ENCODE peak calls at places on chromosomes 4 and X, in five cellular contexts. One of them, this sample, is unnamed. For H3K4me1, the result is how much of the 10 kb centered on the place peaks cover.

GRCh38 chr4:89939994-89940393 is 45.3 kb downstream of the MMRN1 start:
- DNase-seq in right cardiac atrium: peak
- DNase-seq in H9: no peak
- DNase-seq in IMR-90: no peak
- DNase-seq in neural progenitor cell: no peak
- DNase-seq in this sample: no peak

GRCh38 chr4:158991534-158992155 is 111.2 kb upstream of the RAPGEF2 start:
- DNase-seq in right cardiac atrium: no peak
- DNase-seq in H9: no peak
- DNase-seq in IMR-90: no peak
- DNase-seq in neural progenitor cell: no peak
- DNase-seq in this sample: no peak

GRCh38 chr4:2045518-2045951 is 13.6 kb upstream of the NAT8L start:
- DNase-seq in right cardiac atrium: no peak
- DNase-seq in H9: no peak
- DNase-seq in IMR-90: no peak
- DNase-seq in neural progenitor cell: no peak
- DNase-seq in this sample: peak

GRCh38 chr4:74032064-74032463 is 6.4 kb downstream of the CXCL3 start:
- DNase-seq in right cardiac atrium: no peak
- DNase-seq in H9: no peak
- DNase-seq in IMR-90: peak
- DNase-seq in neural progenitor cell: no peak
- DNase-seq in this sample: no peak

GRCh38 chr4:151979835-151980234 is 219.0 kb upstream of the GATB start:
- DNase-seq in right cardiac atrium: no peak
- DNase-seq in H9: no peak
- DNase-seq in IMR-90: no peak
- DNase-seq in neural progenitor cell: no peak
- DNase-seq in this sample: no peak

GRCh38 chrX:47540754-47541538 is 20.1 kb upstream of the ARAF start:
- DNase-seq in right cardiac atrium: peak
- DNase-seq in H9: peak
- DNase-seq in IMR-90: peak
- DNase-seq in neural progenitor cell: peak
- DNase-seq in this sample: peak

GRCh38 chr4:14726441-14727405 is 275.6 kb upstream of the CPEB2 start:
- DNase-seq in right cardiac atrium: no peak
- DNase-seq in H9: peak
- DNase-seq in IMR-90: peak
- DNase-seq in neural progenitor cell: no peak
- DNase-seq in this sample: peak

GRCh38 chr4:127776620-127777019 is 5.5 kb upstream of the HSPA4L start:
- DNase-seq in right cardiac atrium: no peak
- DNase-seq in H9: no peak
- DNase-seq in IMR-90: no peak
- DNase-seq in neural progenitor cell: no peak
- DNase-seq in this sample: no peak

GRCh38 chrX:68724531-68725020 is 77.1 kb downstream of the STARD8 start:
- DNase-seq in right cardiac atrium: no peak
- DNase-seq in H9: no peak
- DNase-seq in IMR-90: no peak
- DNase-seq in neural progenitor cell: no peak
- DNase-seq in this sample: no peak

GRCh38 chrX:14899607-14900006 is 26.4 kb downstream of the MOSPD2 start:
- DNase-seq in right cardiac atrium: no peak
- DNase-seq in H9: no peak
- DNase-seq in IMR-90: peak
- DNase-seq in neural progenitor cell: no peak
- DNase-seq in this sample: no peak

GRCh38 chr4:85084371-85085170 is 118.1 kb upstream of the WDFY3 start:
- DNase-seq in right cardiac atrium: no peak
- DNase-seq in H9: no peak
- DNase-seq in IMR-90: peak
- DNase-seq in neural progenitor cell: peak
- DNase-seq in this sample: no peak

GRCh38 chr4:147682755-147683154 is 1.2 kb downstream of the PRMT9 start:
- DNase-seq in right cardiac atrium: no peak
- DNase-seq in H9: no peak
- DNase-seq in IMR-90: peak
- DNase-seq in neural progenitor cell: no peak
- DNase-seq in this sample: no peak

GRCh38 chr4:140861359-140862181 is 105.4 kb upstream of the TBC1D9 start:
- DNase-seq in right cardiac atrium: peak
- DNase-seq in H9: peak
- DNase-seq in IMR-90: peak
- DNase-seq in neural progenitor cell: peak
- DNase-seq in this sample: peak

GRCh38 chrX:153438522-153438921 is 7.3 kb downstream of the TREX2 start:
- DNase-seq in right cardiac atrium: no peak
- DNase-seq in H9: no peak
- DNase-seq in IMR-90: peak
- DNase-seq in neural progenitor cell: peak
- DNase-seq in this sample: no peak

GRCh38 chrX:2313864-2314646 is 186.7 kb downstream of the DHRSX start:
- DNase-seq in right cardiac atrium: no peak
- DNase-seq in H9: no peak
- DNase-seq in IMR-90: no peak
- DNase-seq in neural progenitor cell: no peak
- DNase-seq in this sample: no peak

GRCh38 chr4:2126309-2127043 is 67.3 kb downstream of the NAT8L start:
- DNase-seq in right cardiac atrium: no peak
- DNase-seq in H9: no peak
- DNase-seq in IMR-90: no peak
- DNase-seq in neural progenitor cell: no peak
- DNase-seq in this sample: no peak

GRCh38 chr4:2931765-2932560 is 31.2 kb downstream of the NOP14 start:
- DNase-seq in right cardiac atrium: peak
- DNase-seq in H9: peak
- DNase-seq in IMR-90: no peak
- DNase-seq in neural progenitor cell: no peak
- DNase-seq in this sample: peak

GRCh38 chrX:113400193-113400704 is 559.6 kb upstream of the AMOT start:
- DNase-seq in right cardiac atrium: no peak
- DNase-seq in H9: peak
- DNase-seq in IMR-90: no peak
- DNase-seq in neural progenitor cell: peak
- DNase-seq in this sample: no peak

DNA sequence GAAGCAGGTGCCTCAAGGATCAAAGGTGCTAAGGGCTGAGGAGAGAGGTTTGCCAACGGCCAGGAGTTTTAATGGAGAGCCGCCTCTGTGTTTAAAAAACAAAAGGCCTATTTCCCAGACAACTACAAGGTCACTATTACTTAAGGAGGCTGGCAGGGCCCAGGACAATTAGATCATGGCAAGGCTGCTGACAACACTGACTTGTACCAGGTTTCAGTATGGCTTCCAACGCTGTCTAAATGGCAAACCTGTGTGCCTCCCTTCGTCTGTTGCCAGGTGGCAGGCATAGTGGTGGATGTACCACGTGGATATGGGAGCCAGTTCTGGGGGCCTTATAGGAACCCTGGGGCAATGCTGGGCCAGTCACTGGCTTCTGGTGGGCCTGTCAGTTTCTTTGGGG is 41.0 kb downstream of the NSG1 start:
- DNase-seq in right cardiac atrium: no peak
- DNase-seq in H9: no peak
- DNase-seq in IMR-90: no peak
- DNase-seq in neural progenitor cell: no peak
- DNase-seq in this sample: no peak
- H3K4me1 ChIP-seq in right cardiac atrium: under half
- H3K4me1 ChIP-seq in H9: under half
- H3K4me1 ChIP-seq in IMR-90: under half
- H3K4me1 ChIP-seq in neural progenitor cell: under half
- H3K4me1 ChIP-seq in this sample: under half

DNA sequence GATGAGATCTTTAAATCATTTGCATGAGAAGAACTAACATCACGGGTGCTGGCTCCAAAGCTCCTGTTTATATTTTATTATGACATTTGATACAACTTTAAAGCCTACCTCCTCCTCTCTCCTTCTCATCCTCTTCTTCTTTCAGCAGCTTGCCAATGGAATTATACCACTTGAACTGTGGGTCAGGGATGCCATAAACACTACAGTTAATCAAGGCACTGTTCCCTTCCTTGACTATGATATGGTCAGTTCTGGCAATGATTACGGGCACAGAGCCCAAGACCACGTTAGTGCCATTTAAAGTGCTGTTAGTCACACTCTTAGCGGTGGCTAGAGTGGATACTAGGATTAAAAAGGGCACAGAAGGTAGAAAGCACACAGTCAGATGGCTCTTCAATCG is 20.7 kb downstream of the MFAP3L start:
- DNase-seq in right cardiac atrium: peak
- DNase-seq in H9: no peak
- DNase-seq in IMR-90: no peak
- DNase-seq in neural progenitor cell: no peak
- DNase-seq in this sample: no peak
- H3K27ac ChIP-seq in right cardiac atrium: no peak
- H3K27ac ChIP-seq in H9: no peak
- H3K27ac ChIP-seq in IMR-90: no peak
- H3K27ac ChIP-seq in neural progenitor cell: peak
- H3K27ac ChIP-seq in this sample: peak

DNA sequence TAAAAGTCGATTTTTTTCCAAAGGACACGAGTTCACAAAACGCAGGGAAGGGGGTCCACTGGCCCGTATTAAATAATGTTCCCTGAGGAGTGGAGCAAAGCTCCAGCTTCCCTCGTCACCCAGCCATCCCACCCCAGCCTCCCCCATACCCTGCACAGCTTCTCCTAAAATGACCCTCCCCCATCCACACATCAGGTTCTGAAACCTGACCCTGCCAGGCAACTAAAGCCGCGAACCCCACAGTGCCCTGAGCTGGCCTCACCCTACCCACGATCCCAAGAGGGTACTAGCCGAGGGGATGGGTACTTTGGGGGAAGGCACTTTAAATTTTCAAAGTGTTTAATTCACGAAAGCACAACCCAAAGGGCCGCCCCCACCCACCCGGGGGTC is 637 bp downstream of the APOO start:
- DNase-seq in right cardiac atrium: no peak
- DNase-seq in H9: no peak
- DNase-seq in IMR-90: no peak
- DNase-seq in neural progenitor cell: peak
- DNase-seq in this sample: no peak
- H3K4me1 ChIP-seq in right cardiac atrium: under half
- H3K4me1 ChIP-seq in H9: under half
- H3K4me1 ChIP-seq in IMR-90: under half
- H3K4me1 ChIP-seq in neural progenitor cell: under half
- H3K4me1 ChIP-seq in this sample: under half

GRCh38 chr4:172998527-172999469 is 169.8 kb upstream of the GALNT7 start:
- DNase-seq in right cardiac atrium: no peak
- DNase-seq in H9: no peak
- DNase-seq in IMR-90: peak
- DNase-seq in neural progenitor cell: no peak
- DNase-seq in this sample: no peak

GRCh38 chr4:172997851-172998250 is 170.8 kb upstream of the GALNT7 start:
- DNase-seq in right cardiac atrium: no peak
- DNase-seq in H9: no peak
- DNase-seq in IMR-90: peak
- DNase-seq in neural progenitor cell: no peak
- DNase-seq in this sample: no peak

GRCh38 chr4:173002840-173003561 is 165.6 kb upstream of the GALNT7 start:
- DNase-seq in right cardiac atrium: no peak
- DNase-seq in H9: no peak
- DNase-seq in IMR-90: no peak
- DNase-seq in neural progenitor cell: no peak
- DNase-seq in this sample: no peak

GRCh38 chr4:172997217-172997609 is 171.4 kb upstream of the GALNT7 start:
- DNase-seq in right cardiac atrium: no peak
- DNase-seq in H9: no peak
- DNase-seq in IMR-90: no peak
- DNase-seq in neural progenitor cell: no peak
- DNase-seq in this sample: no peak

GRCh38 chr4:173001571-173001970 is 167.0 kb upstream of the GALNT7 start:
- DNase-seq in right cardiac atrium: no peak
- DNase-seq in H9: no peak
- DNase-seq in IMR-90: peak
- DNase-seq in neural progenitor cell: no peak
- DNase-seq in this sample: no peak
- H3K27ac ChIP-seq in right cardiac atrium: no peak
- H3K27ac ChIP-seq in H9: no peak
- H3K27ac ChIP-seq in IMR-90: no peak
- H3K27ac ChIP-seq in neural progenitor cell: no peak
- H3K27ac ChIP-seq in this sample: no peak